ENCODE peak calls at places on chromosome 7, in nine cellular contexts. Y is SK-N-SH, D is HL-60, P is K562, L is upper lobe of left lung, X is HepG2, W is transverse colon, M is sigmoid colon, U is prostate gland. N is an unnamed sample.

GRCh38 chr7:30209951-30210350 is 74.4 kb upstream of the ZNRF2 start:
- DNase-seq in Y (no peak), D (no peak), P (no peak), L (no peak), X (no peak), W (no peak), M (no peak), U (no peak), N (no peak)

GRCh38 chr7:101733713-101734475 is 83.5 kb upstream of the CUX1 start:
- DNase-seq in Y (peak), D (no peak), P (peak), L (peak), X (peak), W (peak), M (no peak), U (no peak), N (peak)

GRCh38 chr7:116772423-116772852 is 89.9 kb upstream of the CAPZA2 start:
- DNase-seq in Y (no peak), D (no peak), P (no peak), L (no peak), X (peak), W (no peak), M (no peak), U (no peak), N (no peak)

GRCh38 chr7:19932549-19933249 is 159.3 kb upstream of the TMEM196 start:
- DNase-seq in Y (no peak), D (no peak), P (no peak), L (no peak), X (no peak), W (no peak), M (no peak), U (no peak), N (no peak)

GRCh38 chr7:128895320-128895719 is 15.2 kb downstream of the KCP start:
- DNase-seq in Y (no peak), D (no peak), P (no peak), L (no peak), X (no peak), W (no peak), M (no peak), U (no peak), N (no peak)

GRCh38 chr7:101133621-101134398 is 6.9 kb downstream of the SERPINE1 start:
- DNase-seq in Y (no peak), D (no peak), P (peak), L (no peak), X (no peak), W (no peak), M (no peak), U (no peak), N (no peak)

GRCh38 chr7:123112833-123113232 is 86.9 kb downstream of the SLC13A1 start:
- DNase-seq in Y (no peak), D (no peak), P (no peak), L (no peak), X (no peak), W (no peak), M (no peak), U (no peak), N (no peak)

GRCh38 chr7:4073750-4074149 is 608.3 kb upstream of the FOXK1 start:
- DNase-seq in Y (no peak), D (no peak), P (no peak), L (no peak), X (no peak), W (no peak), M (no peak), U (no peak), N (peak)

GRCh38 chr7:46814516-46815250 is 767.2 kb downstream of the TNS3 start:
- DNase-seq in Y (no peak), D (no peak), P (no peak), L (no peak), X (no peak), W (no peak), M (no peak), U (no peak), N (no peak)

GRCh38 chr7:127792528-127793342 is 140.7 kb downstream of the SND1 start:
- DNase-seq in Y (no peak), D (no peak), P (peak), L (no peak), X (peak), W (peak), M (no peak), U (no peak), N (peak)

GRCh38 chr7:69781412-69781846 is 183.2 kb downstream of the AUTS2 start:
- DNase-seq in Y (no peak), D (no peak), P (no peak), L (no peak), X (no peak), W (no peak), M (peak), U (peak), N (no peak)

GRCh38 chr7:24767878-24768569 is 10.8 kb upstream of the GSDME start:
- DNase-seq in Y (no peak), D (no peak), P (no peak), L (no peak), X (no peak), W (no peak), M (no peak), U (no peak), N (no peak)

GRCh38 chr7:101832205-101832631 is 14.8 kb downstream of the CUX1 start:
- DNase-seq in Y (no peak), D (no peak), P (no peak), L (no peak), X (no peak), W (no peak), M (peak), U (no peak), N (no peak)

GRCh38 chr7:148883233-148884048 is 650 bp downstream of the EZH2 start:
- DNase-seq in Y (peak), D (no peak), P (peak), L (peak), X (no peak), W (peak), M (peak), U (peak), N (peak)

GRCh38 chr7:159158125-159158887 is 13.6 kb upstream of the VIPR2 start:
- DNase-seq in Y (peak), D (no peak), P (no peak), L (no peak), X (no peak), W (no peak), M (no peak), U (no peak), N (no peak)

GRCh38 chr7:55074008-55074499 is 55.2 kb downstream of the EGFR start:
- DNase-seq in Y (no peak), D (no peak), P (no peak), L (no peak), X (peak), W (peak), M (peak), U (peak), N (peak)

GRCh38 chr7:80439894-80440811 is 71.7 kb downstream of the GNAT3 start:
- DNase-seq in Y (peak), D (peak), P (no peak), L (no peak), X (no peak), W (no peak), M (no peak), U (no peak), N (no peak)

GRCh38 chr7:55248526-55248925 is 116.6 kb upstream of the LANCL2 start:
- DNase-seq in Y (no peak), D (no peak), P (no peak), L (peak), X (no peak), W (no peak), M (no peak), U (no peak), N (no peak)

GRCh38 chr7:151345576-151345975 is 4.0 kb downstream of the NUB1 start:
- DNase-seq in Y (no peak), D (no peak), P (no peak), L (no peak), X (no peak), W (no peak), M (no peak), U (no peak), N (no peak)

GRCh38 chr7:28190077-28190476 is 9.5 kb upstream of the JAZF1 start:
- DNase-seq in Y (no peak), D (no peak), P (no peak), L (no peak), X (no peak), W (no peak), M (no peak), U (no peak), N (no peak)

GRCh38 chr7:82593780-82594179 is 150.2 kb upstream of the CACNA2D1 start:
- DNase-seq in Y (no peak), D (no peak), P (no peak), L (no peak), X (no peak), W (no peak), M (no peak), U (no peak), N (no peak)

GRCh38 chr7:112985377-112985987 is 101.1 kb downstream of the GPR85 start:
- DNase-seq in Y (no peak), D (no peak), P (no peak), L (no peak), X (no peak), W (no peak), M (peak), U (no peak), N (no peak)

GRCh38 chr7:75915416-75916156 is 631 bp downstream of the POR start:
- DNase-seq in Y (peak), D (no peak), P (peak), L (no peak), X (peak), W (peak), M (peak), U (peak), N (peak)

GRCh38 chr7:46032936-46033335 is 111.9 kb upstream of the IGFBP3 start:
- DNase-seq in Y (no peak), D (no peak), P (no peak), L (no peak), X (no peak), W (no peak), M (no peak), U (no peak), N (no peak)

GRCh38 chr7:91034459-91035368 is 229.5 kb upstream of the FZD1 start:
- DNase-seq in Y (peak), D (no peak), P (peak), L (no peak), X (peak), W (peak), M (no peak), U (peak), N (peak)

GRCh38 chr7:36096460-36097095 is 56.5 kb upstream of the EEPD1 start:
- DNase-seq in Y (no peak), D (no peak), P (no peak), L (no peak), X (peak), W (no peak), M (no peak), U (no peak), N (no peak)

GRCh38 chr7:143042159-143042820 is 9.9 kb upstream of the OR6V1 start:
- DNase-seq in Y (no peak), D (no peak), P (no peak), L (no peak), X (peak), W (no peak), M (no peak), U (no peak), N (no peak)

GRCh38 chr7:75843470-75844116 is 30.0 kb upstream of the CCL24 start:
- DNase-seq in Y (no peak), D (no peak), P (no peak), L (no peak), X (no peak), W (no peak), M (no peak), U (no peak), N (no peak)

GRCh38 chr7:45347804-45348203 is 190.2 kb downstream of the RAMP3 start:
- DNase-seq in Y (peak), D (no peak), P (no peak), L (no peak), X (no peak), W (no peak), M (no peak), U (no peak), N (no peak)

GRCh38 chr7:18896343-18896975 is 221.0 kb downstream of the TWIST1 start:
- DNase-seq in Y (no peak), D (no peak), P (no peak), L (no peak), X (no peak), W (no peak), M (no peak), U (no peak), N (no peak)

GRCh38 chr7:18792866-18793595 is 297.5 kb downstream of the HDAC9 start:
- DNase-seq in Y (no peak), D (no peak), P (no peak), L (no peak), X (no peak), W (no peak), M (no peak), U (no peak), N (no peak)

GRCh38 chr7:92528958-92529264 is 316 bp downstream of the RBM48 start:
- DNase-seq in Y (no peak), D (no peak), P (no peak), L (no peak), X (no peak), W (no peak), M (no peak), U (no peak), N (no peak)

GRCh38 chr7:82241371-82241770 is 202.2 kb downstream of the CACNA2D1 start:
- DNase-seq in Y (no peak), D (no peak), P (no peak), L (no peak), X (no peak), W (no peak), M (no peak), U (no peak), N (no peak)

GRCh38 chr7:146116452-146117219 is at the start of gene CNTNAP2:
- DNase-seq in Y (peak), D (peak), P (no peak), L (peak), X (no peak), W (no peak), M (no peak), U (peak), N (no peak)

GRCh38 chr7:12827920-12828319 is 140.5 kb downstream of the ARL4A start:
- DNase-seq in Y (no peak), D (no peak), P (no peak), L (no peak), X (no peak), W (no peak), M (no peak), U (no peak), N (no peak)

GRCh38 chr7:96282835-96283234 is 39.1 kb downstream of the SLC25A13 start:
- DNase-seq in Y (no peak), D (no peak), P (no peak), L (no peak), X (no peak), W (no peak), M (no peak), U (no peak), N (no peak)

GRCh38 chr7:87144173-87144657 is 8.0 kb upstream of the DMTF1 start:
- DNase-seq in Y (no peak), D (no peak), P (no peak), L (no peak), X (no peak), W (no peak), M (no peak), U (no peak), N (no peak)

GRCh38 chr7:21542891-21543527 is at the start of gene DNAH11:
- DNase-seq in Y (peak), D (no peak), P (peak), L (peak), X (no peak), W (peak), M (peak), U (peak), N (peak)

GRCh38 chr7:23246540-23246939 is at the start of gene GPNMB:
- DNase-seq in Y (peak), D (no peak), P (no peak), L (no peak), X (no peak), W (peak), M (peak), U (no peak), N (no peak)
- TF ChIP-seq POLR2AphosphoS5 in Y (peak), D (no peak), P (no peak), L (no peak), X (no peak), W (peak), M (peak), U (peak), N (no peak)

GRCh38 chr7:85065888-85066485 is 120.9 kb downstream of the SEMA3D start:
- DNase-seq in Y (no peak), D (no peak), P (no peak), L (no peak), X (no peak), W (no peak), M (no peak), U (no peak), N (no peak)

GRCh38 chr7:85068796-85069195 is 118.1 kb downstream of the SEMA3D start:
- DNase-seq in Y (no peak), D (no peak), P (no peak), L (no peak), X (no peak), W (no peak), M (no peak), U (no peak), N (no peak)

GRCh38 chr7:85067371-85067770 is 119.5 kb downstream of the SEMA3D start:
- DNase-seq in Y (no peak), D (no peak), P (no peak), L (no peak), X (no peak), W (no peak), M (no peak), U (no peak), N (no peak)

GRCh38 chr7:85062651-85063050 is 124.2 kb downstream of the SEMA3D start:
- DNase-seq in Y (no peak), D (no peak), P (no peak), L (no peak), X (no peak), W (no peak), M (no peak), U (no peak), N (no peak)

GRCh38 chr7:85065306-85065705 is 121.5 kb downstream of the SEMA3D start:
- DNase-seq in Y (no peak), D (no peak), P (no peak), L (no peak), X (no peak), W (no peak), M (no peak), U (no peak), N (no peak)
- H3K27ac ChIP-seq in Y (no peak), D (no peak), P (no peak), L (no peak), X (no peak), W (no peak), M (no peak), U (no peak), N (no peak)

GRCh38 chr7:70829221-70830059 is 302.5 kb upstream of the GALNT17 start:
- DNase-seq in Y (peak), D (peak), P (peak), L (peak), X (peak), W (peak), M (peak), U (peak), N (peak)
- H3K4me3 ChIP-seq in Y (no peak), D (no peak), P (no peak), L (no peak), X (no peak), W (no peak), M (no peak), U (no peak), N (peak)

GRCh38 chr7:107581387-107582013 is 1.5 kb downstream of the BCAP29 start:
- DNase-seq in Y (no peak), D (no peak), P (no peak), L (no peak), X (no peak), W (no peak), M (no peak), U (no peak), N (no peak)

GRCh38 chr7:107582906-107583305 is 2.9 kb downstream of the BCAP29 start:
- DNase-seq in Y (no peak), D (no peak), P (no peak), L (no peak), X (no peak), W (no peak), M (no peak), U (no peak), N (no peak)

GRCh38 chr7:107579546-107579880 is 533 bp upstream of the BCAP29 start:
- DNase-seq in Y (no peak), D (no peak), P (no peak), L (no peak), X (peak), W (no peak), M (no peak), U (no peak), N (no peak)

GRCh38 chr7:107580716-107581383 is 804 bp downstream of the BCAP29 start:
- DNase-seq in Y (no peak), D (no peak), P (no peak), L (no peak), X (no peak), W (no peak), M (no peak), U (no peak), N (no peak)

GRCh38 chr7:107579881-107580715 is at the start of gene BCAP29:
- DNase-seq in Y (peak), D (no peak), P (peak), L (peak), X (peak), W (peak), M (peak), U (peak), N (peak)
- TF ChIP-seq POLR2AphosphoS5 in Y (peak), D (peak), P (peak), L (no peak), X (peak), W (peak), M (peak), U (no peak), N (peak)

GRCh38 chr7:155340071-155340531 is 42.4 kb downstream of the INSIG1 start:
- DNase-seq in Y (no peak), D (no peak), P (no peak), L (no peak), X (no peak), W (no peak), M (peak), U (no peak), N (no peak)

GRCh38 chr7:155337946-155338631 is 40.4 kb downstream of the INSIG1 start:
- DNase-seq in Y (no peak), D (no peak), P (no peak), L (peak), X (no peak), W (no peak), M (peak), U (no peak), N (no peak)

GRCh38 chr7:155336812-155337602 is 39.3 kb downstream of the INSIG1 start:
- DNase-seq in Y (no peak), D (no peak), P (peak), L (no peak), X (no peak), W (no peak), M (no peak), U (no peak), N (no peak)

GRCh38 chr7:155339474-155339873 is 41.8 kb downstream of the INSIG1 start:
- DNase-seq in Y (no peak), D (no peak), P (no peak), L (no peak), X (no peak), W (no peak), M (peak), U (no peak), N (no peak)

DNA sequence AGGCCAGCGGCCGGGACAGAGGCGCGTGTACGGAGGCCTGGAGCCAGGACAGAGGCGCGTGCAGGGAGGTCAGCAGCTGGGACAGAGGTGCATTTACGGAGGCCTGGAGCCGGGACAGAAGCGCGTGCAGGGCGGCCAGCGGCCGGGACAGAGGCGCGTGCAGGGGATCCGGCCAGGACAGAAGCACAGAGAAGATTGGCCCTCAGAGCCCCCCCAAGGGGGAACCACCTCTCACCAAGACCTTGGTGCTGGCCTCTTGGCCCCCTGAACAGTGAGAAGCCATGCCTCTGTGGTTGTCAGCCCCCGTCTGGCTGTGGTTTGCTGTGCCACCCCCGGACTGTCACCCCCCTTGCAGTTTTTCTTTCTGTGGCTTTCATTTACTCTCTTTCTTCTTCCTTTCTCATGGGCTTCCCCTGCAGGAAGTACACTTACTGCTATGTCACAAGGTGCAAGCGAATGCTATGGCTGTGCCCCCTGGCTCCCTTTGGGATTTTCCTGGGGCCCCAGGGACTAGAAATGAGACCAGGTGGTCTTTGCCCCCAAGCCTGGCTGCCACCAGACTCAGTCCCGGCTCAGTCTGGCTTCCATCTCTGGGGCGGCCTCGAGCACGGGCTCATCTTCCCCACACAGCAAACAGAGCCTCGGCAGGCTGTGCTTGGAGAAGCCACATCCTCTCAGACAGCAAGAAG is 41.1 kb downstream of the INSIG1 start:
- DNase-seq in Y (no peak), D (no peak), P (no peak), L (no peak), X (no peak), W (no peak), M (peak), U (no peak), N (no peak)
- H3K27ac ChIP-seq in Y (no peak), D (no peak), P (no peak), L (no peak), X (no peak), W (no peak), M (no peak), U (no peak), N (no peak)

DNA sequence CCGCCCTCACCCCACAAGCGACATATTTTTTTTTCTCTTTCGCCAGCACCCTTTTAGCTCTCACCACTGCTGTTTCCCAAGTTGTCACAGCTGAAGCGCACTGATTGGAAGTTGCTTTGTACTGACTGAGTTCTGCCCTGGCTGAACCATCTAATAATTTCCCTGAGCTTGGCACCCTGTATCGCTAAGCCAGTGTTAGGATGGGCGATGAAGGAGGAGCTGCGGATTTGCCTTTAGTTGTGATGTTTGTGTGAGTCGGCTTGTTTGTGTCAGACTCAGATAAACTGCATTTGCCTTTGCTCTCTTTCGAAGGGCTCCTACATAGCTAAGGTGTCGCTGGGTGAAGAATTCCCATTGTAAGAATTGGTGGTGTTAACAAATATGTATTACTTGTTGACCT is 1.3 kb upstream of the ATXN7L1 start:
- DNase-seq in Y (no peak), D (no peak), P (no peak), L (no peak), X (no peak), W (peak), M (no peak), U (no peak), N (no peak)
- H3K4me3 ChIP-seq in Y (peak), D (no peak), P (no peak), L (peak), X (peak), W (peak), M (peak), U (peak), N (peak)

N was measured in stomach.